ENCODE peak calls at places on chromosomes 16 and 17, in six cellular contexts. W is choroid plexus epithelial cell, G is osteocyte, P is hippocampal formation, Z is HEK293T, O is left ventricle myocardium inferior. H is an unnamed sample.

GRCh38 chr16:10624527-10624926 is 44.1 kb upstream of the EMP2 start:
- DNase-seq in P (no peak), O (no peak), Z (no peak), W (no peak), G (no peak), H (no peak)

GRCh38 chr16:85283305-85284050 is 171.2 kb upstream of the CIBAR2 start:
- DNase-seq in G (no peak), Z (no peak), W (no peak), O (no peak), P (no peak), H (no peak)

GRCh38 chr16:5041604-5042133 is 7.9 kb upstream of the NAGPA start:
- DNase-seq in P (no peak), O (no peak), G (no peak), W (peak; percentile 43), Z (no peak), H (no peak)

GRCh38 chr17:45791935-45792334 is 7.8 kb downstream of the CRHR1 start:
- DNase-seq in W (no peak), Z (no peak), G (no peak), O (no peak), P (no peak), H (no peak)

GRCh38 chr16:46974352-46974751 is 878 bp upstream of the DNAJA2 start:
- DNase-seq in P (no peak), G (peak; percentile 23), Z (peak; percentile 22), W (peak; percentile 32), O (no peak), H (no peak)

GRCh38 chr17:75557075-75557851 is 30.3 kb upstream of the MYO15B start:
- DNase-seq in O (no peak), Z (no peak), G (no peak), W (peak; percentile 33), P (peak; percentile 70), H (peak; percentile 52)

GRCh38 chr16:3998793-3999478 is 117.3 kb downstream of the ADCY9 start:
- DNase-seq in O (no peak), P (no peak), G (no peak), Z (no peak), W (peak; percentile 68), H (no peak)

GRCh38 chr16:11964761-11965539 is at the start of gene TNFRSF17:
- DNase-seq in G (no peak), O (no peak), Z (no peak), W (peak; percentile 30), P (no peak), H (no peak)

H was measured in occipital lobe.